ENCODE peak calls at places on chromosomes 3 and 15, in nine cellular contexts. U, B, J, H, R, G, I, D and X are unnamed samples.

GRCh38 chr3:114506622-114507300 is 212.9 kb downstream of the TIGIT start:
- DNase-seq in H (no peak), G (no peak), R (no peak), J (no peak), I (no peak), D (no peak), B (no peak), U (no peak), X (no peak)

GRCh38 chr3:140244893-140245292 is 309.9 kb downstream of the CLSTN2 start:
- DNase-seq in D (no peak), J (no peak), G (no peak), R (no peak), I (no peak), B (no peak), H (no peak), U (no peak), X (no peak)

GRCh38 chr3:41338276-41338675 is 139.0 kb downstream of the CTNNB1 start:
- DNase-seq in H (no peak), R (no peak), G (no peak), D (no peak), I (no peak), B (no peak), J (no peak), U (no peak), X (no peak)

GRCh38 chr3:31567036-31567435 is 34.3 kb downstream of the STT3B start:
- DNase-seq in U (peak; percentile 25), H (no peak), G (no peak), B (peak; percentile 14), J (no peak), I (no peak), R (no peak), D (no peak), X (no peak)

GRCh38 chr3:102158080-102158756 is 276.6 kb upstream of the ZPLD1 start:
- DNase-seq in J (no peak), G (no peak), D (no peak), U (no peak), H (no peak), R (no peak), B (no peak), I (no peak), X (no peak)

GRCh38 chr3:136414476-136414875 is 164.3 kb downstream of the PCCB start:
- DNase-seq in U (no peak), H (no peak), D (no peak), B (no peak), G (no peak), I (no peak), R (no peak), J (no peak), X (no peak)

GRCh38 chr3:82707035-82707434 is 945.6 kb upstream of the GBE1 start:
- DNase-seq in J (no peak), G (no peak), B (peak; percentile 2), H (no peak), I (no peak), R (no peak), D (no peak), U (no peak), X (no peak)

GRCh38 chr15:70234256-70234965 is 136.7 kb upstream of the TLE3 start:
- DNase-seq in U (no peak), I (no peak), J (no peak), H (no peak), B (no peak), G (no peak), R (no peak), D (peak; percentile 15), X (peak; percentile 14)

GRCh38 chr3:127750226-127751031 is 71.9 kb downstream of the MGLL start:
- DNase-seq in R (no peak), J (no peak), G (peak; percentile 41), I (no peak), D (no peak), U (no peak), H (no peak), B (no peak), X (peak; percentile 35)

GRCh38 chr3:73504255-73504654 is 120.5 kb downstream of the PDZRN3 start:
- DNase-seq in I (no peak), B (no peak), H (no peak), G (no peak), D (no peak), R (no peak), U (no peak), J (no peak), X (no peak)

GRCh38 chr3:49720383-49721164 is 1.1 kb upstream of the AMIGO3 start:
- DNase-seq in G (no peak), D (peak; percentile 74), I (peak; percentile 52), U (no peak), J (no peak), B (no peak), H (no peak), R (no peak), X (no peak)

GRCh38 chr3:151214459-151214858 is 11.4 kb upstream of the GPR171 start:
- DNase-seq in U (no peak), R (no peak), H (no peak), B (no peak), D (no peak), G (no peak), J (no peak), I (no peak), X (no peak)

GRCh38 chr3:156985689-156986088 is 159.5 kb downstream of the LEKR1 start:
- DNase-seq in G (no peak), B (no peak), R (no peak), I (no peak), U (no peak), H (no peak), D (no peak), J (no peak), X (no peak)

GRCh38 chr3:156976933-156977332 is 150.8 kb downstream of the LEKR1 start:
- DNase-seq in D (no peak), I (no peak), H (no peak), G (no peak), R (no peak), U (no peak), B (no peak), J (no peak), X (no peak)

GRCh38 chr3:156983559-156983958 is 157.4 kb downstream of the LEKR1 start:
- DNase-seq in D (no peak), J (no peak), R (no peak), G (no peak), H (no peak), B (no peak), U (no peak), I (no peak), X (no peak)

GRCh38 chr3:156978471-156978961 is 152.4 kb downstream of the LEKR1 start:
- DNase-seq in J (no peak), U (no peak), G (no peak), B (no peak), D (no peak), I (no peak), H (no peak), R (no peak), X (no peak)

DNA sequence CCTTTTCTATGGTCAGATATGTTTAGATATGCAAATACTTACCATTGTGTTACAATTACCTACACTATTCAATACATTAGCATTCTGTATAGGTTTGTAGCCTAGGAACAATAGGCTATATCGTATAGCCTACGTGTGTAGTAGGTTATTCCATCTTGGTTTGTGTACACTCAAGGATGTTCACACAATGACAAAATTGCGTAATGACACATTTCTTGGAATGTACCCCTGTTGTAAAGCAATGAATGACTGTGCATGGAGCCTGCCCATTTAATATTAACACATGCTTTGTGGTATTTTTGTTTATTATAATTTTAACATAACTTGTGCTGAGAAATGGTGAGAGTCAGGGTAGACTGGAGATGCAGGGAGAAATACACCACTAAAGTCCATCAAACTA is 154.9 kb downstream of the LEKR1 start:
- DNase-seq in I (no peak), D (no peak), G (no peak), R (no peak), U (no peak), H (no peak), B (no peak), J (no peak), X (no peak)
- H3K27ac ChIP-seq in I (no peak overlapping the region), D (no peak overlapping the region), G (no peak overlapping the region), R (no peak overlapping the region), U (no peak overlapping the region), H (no peak overlapping the region), B (no peak overlapping the region), J (no peak overlapping the region), X (no peak overlapping the region)

GRCh38 chr3:71144525-71145253 is 438.8 kb downstream of the FOXP1 start:
- DNase-seq in J (no peak), G (no peak), B (no peak), H (no peak), D (no peak), R (no peak), U (no peak), I (no peak), X (no peak)
- H3K4me1 ChIP-seq in J (peaks cover 8% of the 10 kb centered on the region), G (peaks cover 5% of the 10 kb centered on the region), B (peaks cover 21% of the 10 kb centered on the region), H (no peaks in the 10 kb centered on the region), D (peaks cover 16% of the 10 kb centered on the region), R (no peaks in the 10 kb centered on the region), U (peaks cover 12% of the 10 kb centered on the region), I (no peaks in the 10 kb centered on the region), X (peaks cover 2% of the 10 kb centered on the region)

GRCh38 chr15:62474771-62475124 is 309.7 kb upstream of the C2CD4B start:
- DNase-seq in G (no peak), U (no peak), J (no peak), B (no peak), R (no peak), H (no peak), D (no peak), I (no peak), X (no peak)

GRCh38 chr15:62474021-62474770 is 309.1 kb upstream of the C2CD4B start:
- DNase-seq in G (no peak), B (no peak), U (no peak), D (no peak), I (no peak), H (no peak), J (no peak), R (no peak), X (no peak)

GRCh38 chr15:62477929-62478328 is 312.8 kb upstream of the C2CD4B start:
- DNase-seq in J (no peak), B (no peak), G (no peak), U (no peak), I (no peak), H (no peak), R (no peak), D (no peak), X (no peak)

GRCh38 chr15:62476163-62476562 is 311.1 kb upstream of the C2CD4B start:
- DNase-seq in U (no peak), I (no peak), J (no peak), G (no peak), B (no peak), D (no peak), R (no peak), H (no peak), X (peak; percentile 59)

GRCh38 chr15:62475595-62475994 is 310.5 kb upstream of the C2CD4B start:
- DNase-seq in B (no peak), I (no peak), D (no peak), R (no peak), H (no peak), G (no peak), U (no peak), J (no peak), X (no peak)
- H3K27ac ChIP-seq in B (no peak overlapping the region), I (peak overlapping the region; percentile 82), D (no peak overlapping the region), R (no peak overlapping the region), H (peak overlapping the region; percentile 73), G (peak overlapping the region; percentile 51), U (no peak overlapping the region), J (no peak overlapping the region), X (no peak overlapping the region)

DNA sequence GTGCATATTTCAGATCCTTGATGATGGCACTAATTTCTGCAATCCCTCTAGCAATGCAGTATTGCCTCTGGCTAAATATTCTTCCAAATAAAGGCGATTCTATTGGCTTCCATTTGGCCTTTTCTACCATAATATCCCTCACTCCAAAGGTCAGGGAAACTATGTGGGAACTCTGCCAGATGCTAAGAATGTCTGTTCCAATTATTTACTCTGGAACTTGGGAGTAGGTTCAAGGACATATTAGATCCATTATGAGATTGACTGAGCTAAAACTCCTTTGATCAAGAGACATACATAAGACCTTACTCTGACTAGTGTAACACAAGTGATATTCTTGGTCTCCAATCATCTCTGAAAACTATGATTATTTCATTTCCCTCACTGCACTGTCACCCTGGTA is 674.5 kb upstream of the NECTIN3 start:
- DNase-seq in I (no peak), G (no peak), B (no peak), D (no peak), J (no peak), U (no peak), R (no peak), H (no peak), X (no peak)
- H3K4me1 ChIP-seq in I (no peaks in the 10 kb centered on the region), G (no peaks in the 10 kb centered on the region), B (no peaks in the 10 kb centered on the region), D (no peaks in the 10 kb centered on the region), J (no peaks in the 10 kb centered on the region), U (no peaks in the 10 kb centered on the region), R (no peaks in the 10 kb centered on the region), H (no peaks in the 10 kb centered on the region), X (no peaks in the 10 kb centered on the region)